ENCODE peak calls at places on chromosomes 2 and 18, in nine cellular contexts. One of them, this sample, is unnamed.

GRCh38 chr18:75784413-75784812 is 356.9 kb upstream of the SMIM21 start:
- DNase-seq in ACHN: no peak
- DNase-seq in AG09319: no peak
- DNase-seq in sciatic nerve: no peak
- DNase-seq in NCI-H2029: no peak
- DNase-seq in left colon: no peak
- DNase-seq in stimulated activated CD8-positive, alpha-beta memory T cell treated with anti-CD3 and anti-CD28 coated beads, Interleukin-12 subunit alpha, Interleukin-12 subunit beta, amount 100 ng/mL, for 4 hours: no peak
- DNase-seq in stimulated activated CD4-positive, alpha-beta T cell treated with anti-CD3 and anti-CD28 coated beads, Interleukin-15, amount 100 ng/mL, for 24 hours: no peak
- DNase-seq in activated effector memory CD4-positive, alpha-beta T cell treated with Interleukin-2 at 50 U/mL for 16 hours: no peak
- DNase-seq in this sample: no peak

GRCh38 chr18:12741351-12741750 is 38.5 kb downstream of the PSMG2 start:
- DNase-seq in ACHN: no peak
- DNase-seq in AG09319: no peak
- DNase-seq in sciatic nerve: no peak
- DNase-seq in NCI-H2029: no peak
- DNase-seq in left colon: no peak
- DNase-seq in stimulated activated CD8-positive, alpha-beta memory T cell treated with anti-CD3 and anti-CD28 coated beads, Interleukin-12 subunit alpha, Interleukin-12 subunit beta, amount 100 ng/mL, for 4 hours: no peak
- DNase-seq in stimulated activated CD4-positive, alpha-beta T cell treated with anti-CD3 and anti-CD28 coated beads, Interleukin-15, amount 100 ng/mL, for 24 hours: no peak
- DNase-seq in activated effector memory CD4-positive, alpha-beta T cell treated with Interleukin-2 at 50 U/mL for 16 hours: no peak
- DNase-seq in this sample: peak; percentile 18

GRCh38 chr2:162029287-162029901 is 44.6 kb downstream of the DPP4 start:
- DNase-seq in ACHN: peak; percentile 89
- DNase-seq in AG09319: peak; percentile 12
- DNase-seq in sciatic nerve: no peak
- DNase-seq in NCI-H2029: no peak
- DNase-seq in left colon: no peak
- DNase-seq in stimulated activated CD8-positive, alpha-beta memory T cell treated with anti-CD3 and anti-CD28 coated beads, Interleukin-12 subunit alpha, Interleukin-12 subunit beta, amount 100 ng/mL, for 4 hours: no peak
- DNase-seq in stimulated activated CD4-positive, alpha-beta T cell treated with anti-CD3 and anti-CD28 coated beads, Interleukin-15, amount 100 ng/mL, for 24 hours: no peak
- DNase-seq in activated effector memory CD4-positive, alpha-beta T cell treated with Interleukin-2 at 50 U/mL for 16 hours: no peak
- DNase-seq in this sample: no peak

GRCh38 chr2:122804494-122804893 is 1049.0 kb downstream of the TSN start:
- DNase-seq in ACHN: no peak
- DNase-seq in AG09319: no peak
- DNase-seq in sciatic nerve: no peak
- DNase-seq in NCI-H2029: no peak
- DNase-seq in left colon: no peak
- DNase-seq in stimulated activated CD8-positive, alpha-beta memory T cell treated with anti-CD3 and anti-CD28 coated beads, Interleukin-12 subunit alpha, Interleukin-12 subunit beta, amount 100 ng/mL, for 4 hours: no peak
- DNase-seq in stimulated activated CD4-positive, alpha-beta T cell treated with anti-CD3 and anti-CD28 coated beads, Interleukin-15, amount 100 ng/mL, for 24 hours: no peak
- DNase-seq in activated effector memory CD4-positive, alpha-beta T cell treated with Interleukin-2 at 50 U/mL for 16 hours: no peak
- DNase-seq in this sample: no peak

GRCh38 chr2:9112079-9112721 is 94.4 kb upstream of the ASAP2 start:
- DNase-seq in ACHN: peak; percentile 72
- DNase-seq in AG09319: peak; percentile 68
- DNase-seq in sciatic nerve: no peak
- DNase-seq in NCI-H2029: no peak
- DNase-seq in left colon: no peak
- DNase-seq in stimulated activated CD8-positive, alpha-beta memory T cell treated with anti-CD3 and anti-CD28 coated beads, Interleukin-12 subunit alpha, Interleukin-12 subunit beta, amount 100 ng/mL, for 4 hours: no peak
- DNase-seq in stimulated activated CD4-positive, alpha-beta T cell treated with anti-CD3 and anti-CD28 coated beads, Interleukin-15, amount 100 ng/mL, for 24 hours: no peak
- DNase-seq in activated effector memory CD4-positive, alpha-beta T cell treated with Interleukin-2 at 50 U/mL for 16 hours: no peak
- DNase-seq in this sample: no peak

GRCh38 chr2:158179660-158180059 is 78.0 kb downstream of the UPP2 start:
- DNase-seq in ACHN: peak; percentile 42
- DNase-seq in AG09319: no peak
- DNase-seq in sciatic nerve: no peak
- DNase-seq in NCI-H2029: no peak
- DNase-seq in left colon: no peak
- DNase-seq in stimulated activated CD8-positive, alpha-beta memory T cell treated with anti-CD3 and anti-CD28 coated beads, Interleukin-12 subunit alpha, Interleukin-12 subunit beta, amount 100 ng/mL, for 4 hours: no peak
- DNase-seq in stimulated activated CD4-positive, alpha-beta T cell treated with anti-CD3 and anti-CD28 coated beads, Interleukin-15, amount 100 ng/mL, for 24 hours: no peak
- DNase-seq in activated effector memory CD4-positive, alpha-beta T cell treated with Interleukin-2 at 50 U/mL for 16 hours: no peak
- DNase-seq in this sample: no peak

GRCh38 chr2:128422571-128422970 is 103.9 kb upstream of the HS6ST1 start:
- DNase-seq in ACHN: no peak
- DNase-seq in AG09319: peak; percentile 73
- DNase-seq in sciatic nerve: no peak
- DNase-seq in NCI-H2029: no peak
- DNase-seq in left colon: no peak
- DNase-seq in stimulated activated CD8-positive, alpha-beta memory T cell treated with anti-CD3 and anti-CD28 coated beads, Interleukin-12 subunit alpha, Interleukin-12 subunit beta, amount 100 ng/mL, for 4 hours: no peak
- DNase-seq in stimulated activated CD4-positive, alpha-beta T cell treated with anti-CD3 and anti-CD28 coated beads, Interleukin-15, amount 100 ng/mL, for 24 hours: no peak
- DNase-seq in activated effector memory CD4-positive, alpha-beta T cell treated with Interleukin-2 at 50 U/mL for 16 hours: no peak
- DNase-seq in this sample: no peak

GRCh38 chr2:84491741-84492140 is 24.6 kb upstream of the DNAH6 start:
- DNase-seq in ACHN: no peak
- DNase-seq in AG09319: no peak
- DNase-seq in sciatic nerve: no peak
- DNase-seq in NCI-H2029: no peak
- DNase-seq in left colon: no peak
- DNase-seq in stimulated activated CD8-positive, alpha-beta memory T cell treated with anti-CD3 and anti-CD28 coated beads, Interleukin-12 subunit alpha, Interleukin-12 subunit beta, amount 100 ng/mL, for 4 hours: no peak
- DNase-seq in stimulated activated CD4-positive, alpha-beta T cell treated with anti-CD3 and anti-CD28 coated beads, Interleukin-15, amount 100 ng/mL, for 24 hours: no peak
- DNase-seq in activated effector memory CD4-positive, alpha-beta T cell treated with Interleukin-2 at 50 U/mL for 16 hours: no peak
- DNase-seq in this sample: no peak

GRCh38 chr18:61949946-61950345 is 57.1 kb upstream of the RNF152 start:
- DNase-seq in ACHN: no peak
- DNase-seq in AG09319: no peak
- DNase-seq in sciatic nerve: no peak
- DNase-seq in NCI-H2029: no peak
- DNase-seq in left colon: no peak
- DNase-seq in stimulated activated CD8-positive, alpha-beta memory T cell treated with anti-CD3 and anti-CD28 coated beads, Interleukin-12 subunit alpha, Interleukin-12 subunit beta, amount 100 ng/mL, for 4 hours: no peak
- DNase-seq in stimulated activated CD4-positive, alpha-beta T cell treated with anti-CD3 and anti-CD28 coated beads, Interleukin-15, amount 100 ng/mL, for 24 hours: no peak
- DNase-seq in activated effector memory CD4-positive, alpha-beta T cell treated with Interleukin-2 at 50 U/mL for 16 hours: no peak
- DNase-seq in this sample: no peak

GRCh38 chr2:43220982-43221659 is 5.3 kb downstream of the ZFP36L2 start:
- DNase-seq in ACHN: peak; percentile 49
- DNase-seq in AG09319: peak; percentile 96
- DNase-seq in sciatic nerve: peak; percentile 77
- DNase-seq in NCI-H2029: no peak
- DNase-seq in left colon: peak; percentile 74
- DNase-seq in stimulated activated CD8-positive, alpha-beta memory T cell treated with anti-CD3 and anti-CD28 coated beads, Interleukin-12 subunit alpha, Interleukin-12 subunit beta, amount 100 ng/mL, for 4 hours: no peak
- DNase-seq in stimulated activated CD4-positive, alpha-beta T cell treated with anti-CD3 and anti-CD28 coated beads, Interleukin-15, amount 100 ng/mL, for 24 hours: peak; percentile 50
- DNase-seq in activated effector memory CD4-positive, alpha-beta T cell treated with Interleukin-2 at 50 U/mL for 16 hours: no peak
- DNase-seq in this sample: peak; percentile 58

GRCh38 chr2:86396304-86396785 is 44.8 kb upstream of the KDM3A start:
- DNase-seq in ACHN: peak; percentile 64
- DNase-seq in AG09319: no peak
- DNase-seq in sciatic nerve: no peak
- DNase-seq in NCI-H2029: peak; percentile 2
- DNase-seq in left colon: no peak
- DNase-seq in stimulated activated CD8-positive, alpha-beta memory T cell treated with anti-CD3 and anti-CD28 coated beads, Interleukin-12 subunit alpha, Interleukin-12 subunit beta, amount 100 ng/mL, for 4 hours: no peak
- DNase-seq in stimulated activated CD4-positive, alpha-beta T cell treated with anti-CD3 and anti-CD28 coated beads, Interleukin-15, amount 100 ng/mL, for 24 hours: no peak
- DNase-seq in activated effector memory CD4-positive, alpha-beta T cell treated with Interleukin-2 at 50 U/mL for 16 hours: no peak
- DNase-seq in this sample: peak; percentile 35

GRCh38 chr18:79754022-79754761 is 43.5 kb upstream of the KCNG2 start:
- DNase-seq in ACHN: no peak
- DNase-seq in AG09319: no peak
- DNase-seq in sciatic nerve: no peak
- DNase-seq in NCI-H2029: no peak
- DNase-seq in left colon: peak; percentile 20
- DNase-seq in stimulated activated CD8-positive, alpha-beta memory T cell treated with anti-CD3 and anti-CD28 coated beads, Interleukin-12 subunit alpha, Interleukin-12 subunit beta, amount 100 ng/mL, for 4 hours: no peak
- DNase-seq in stimulated activated CD4-positive, alpha-beta T cell treated with anti-CD3 and anti-CD28 coated beads, Interleukin-15, amount 100 ng/mL, for 24 hours: no peak
- DNase-seq in activated effector memory CD4-positive, alpha-beta T cell treated with Interleukin-2 at 50 U/mL for 16 hours: no peak
- DNase-seq in this sample: no peak

GRCh38 chr2:74426181-74426758 is 4.7 kb downstream of the WDR54 start:
- DNase-seq in ACHN: no peak
- DNase-seq in AG09319: no peak
- DNase-seq in sciatic nerve: no peak
- DNase-seq in NCI-H2029: no peak
- DNase-seq in left colon: no peak
- DNase-seq in stimulated activated CD8-positive, alpha-beta memory T cell treated with anti-CD3 and anti-CD28 coated beads, Interleukin-12 subunit alpha, Interleukin-12 subunit beta, amount 100 ng/mL, for 4 hours: no peak
- DNase-seq in stimulated activated CD4-positive, alpha-beta T cell treated with anti-CD3 and anti-CD28 coated beads, Interleukin-15, amount 100 ng/mL, for 24 hours: no peak
- DNase-seq in activated effector memory CD4-positive, alpha-beta T cell treated with Interleukin-2 at 50 U/mL for 16 hours: no peak
- DNase-seq in this sample: no peak

GRCh38 chr2:20516646-20517341 is 69.9 kb downstream of the RHOB start:
- DNase-seq in ACHN: peak; percentile 80
- DNase-seq in AG09319: no peak
- DNase-seq in sciatic nerve: peak; percentile 64
- DNase-seq in NCI-H2029: no peak
- DNase-seq in left colon: no peak
- DNase-seq in stimulated activated CD8-positive, alpha-beta memory T cell treated with anti-CD3 and anti-CD28 coated beads, Interleukin-12 subunit alpha, Interleukin-12 subunit beta, amount 100 ng/mL, for 4 hours: no peak
- DNase-seq in stimulated activated CD4-positive, alpha-beta T cell treated with anti-CD3 and anti-CD28 coated beads, Interleukin-15, amount 100 ng/mL, for 24 hours: no peak
- DNase-seq in activated effector memory CD4-positive, alpha-beta T cell treated with Interleukin-2 at 50 U/mL for 16 hours: no peak
- DNase-seq in this sample: no peak

GRCh38 chr2:240790370-240791210 is 29.4 kb downstream of the KIF1A start:
- DNase-seq in ACHN: no peak
- DNase-seq in AG09319: no peak
- DNase-seq in sciatic nerve: no peak
- DNase-seq in NCI-H2029: no peak
- DNase-seq in left colon: no peak
- DNase-seq in stimulated activated CD8-positive, alpha-beta memory T cell treated with anti-CD3 and anti-CD28 coated beads, Interleukin-12 subunit alpha, Interleukin-12 subunit beta, amount 100 ng/mL, for 4 hours: no peak
- DNase-seq in stimulated activated CD4-positive, alpha-beta T cell treated with anti-CD3 and anti-CD28 coated beads, Interleukin-15, amount 100 ng/mL, for 24 hours: no peak
- DNase-seq in activated effector memory CD4-positive, alpha-beta T cell treated with Interleukin-2 at 50 U/mL for 16 hours: no peak
- DNase-seq in this sample: no peak

GRCh38 chr18:37584952-37585695 is 19.5 kb upstream of the CELF4 start:
- DNase-seq in ACHN: no peak
- DNase-seq in AG09319: no peak
- DNase-seq in sciatic nerve: no peak
- DNase-seq in NCI-H2029: no peak
- DNase-seq in left colon: no peak
- DNase-seq in stimulated activated CD8-positive, alpha-beta memory T cell treated with anti-CD3 and anti-CD28 coated beads, Interleukin-12 subunit alpha, Interleukin-12 subunit beta, amount 100 ng/mL, for 4 hours: no peak
- DNase-seq in stimulated activated CD4-positive, alpha-beta T cell treated with anti-CD3 and anti-CD28 coated beads, Interleukin-15, amount 100 ng/mL, for 24 hours: no peak
- DNase-seq in activated effector memory CD4-positive, alpha-beta T cell treated with Interleukin-2 at 50 U/mL for 16 hours: no peak
- DNase-seq in this sample: no peak

GRCh38 chr2:183359867-183360266 is 235.6 kb downstream of the NUP35 start:
- DNase-seq in ACHN: peak; percentile 25
- DNase-seq in AG09319: no peak
- DNase-seq in sciatic nerve: no peak
- DNase-seq in NCI-H2029: no peak
- DNase-seq in left colon: no peak
- DNase-seq in stimulated activated CD8-positive, alpha-beta memory T cell treated with anti-CD3 and anti-CD28 coated beads, Interleukin-12 subunit alpha, Interleukin-12 subunit beta, amount 100 ng/mL, for 4 hours: no peak
- DNase-seq in stimulated activated CD4-positive, alpha-beta T cell treated with anti-CD3 and anti-CD28 coated beads, Interleukin-15, amount 100 ng/mL, for 24 hours: no peak
- DNase-seq in activated effector memory CD4-positive, alpha-beta T cell treated with Interleukin-2 at 50 U/mL for 16 hours: no peak
- DNase-seq in this sample: no peak

GRCh38 chr2:23703583-23704385 is 223.1 kb downstream of the ATAD2B start:
- DNase-seq in ACHN: no peak
- DNase-seq in AG09319: no peak
- DNase-seq in sciatic nerve: no peak
- DNase-seq in NCI-H2029: no peak
- DNase-seq in left colon: no peak
- DNase-seq in stimulated activated CD8-positive, alpha-beta memory T cell treated with anti-CD3 and anti-CD28 coated beads, Interleukin-12 subunit alpha, Interleukin-12 subunit beta, amount 100 ng/mL, for 4 hours: no peak
- DNase-seq in stimulated activated CD4-positive, alpha-beta T cell treated with anti-CD3 and anti-CD28 coated beads, Interleukin-15, amount 100 ng/mL, for 24 hours: no peak
- DNase-seq in activated effector memory CD4-positive, alpha-beta T cell treated with Interleukin-2 at 50 U/mL for 16 hours: no peak
- DNase-seq in this sample: no peak

GRCh38 chr2:171109020-171109419 is 51.7 kb downstream of the TLK1 start:
- DNase-seq in ACHN: no peak
- DNase-seq in AG09319: no peak
- DNase-seq in sciatic nerve: no peak
- DNase-seq in NCI-H2029: no peak
- DNase-seq in left colon: no peak
- DNase-seq in stimulated activated CD8-positive, alpha-beta memory T cell treated with anti-CD3 and anti-CD28 coated beads, Interleukin-12 subunit alpha, Interleukin-12 subunit beta, amount 100 ng/mL, for 4 hours: no peak
- DNase-seq in stimulated activated CD4-positive, alpha-beta T cell treated with anti-CD3 and anti-CD28 coated beads, Interleukin-15, amount 100 ng/mL, for 24 hours: no peak
- DNase-seq in activated effector memory CD4-positive, alpha-beta T cell treated with Interleukin-2 at 50 U/mL for 16 hours: no peak
- DNase-seq in this sample: no peak

GRCh38 chr2:157328133-157328532 is 2.5 kb upstream of the ERMN start:
- DNase-seq in ACHN: no peak
- DNase-seq in AG09319: no peak
- DNase-seq in sciatic nerve: no peak
- DNase-seq in NCI-H2029: no peak
- DNase-seq in left colon: no peak
- DNase-seq in stimulated activated CD8-positive, alpha-beta memory T cell treated with anti-CD3 and anti-CD28 coated beads, Interleukin-12 subunit alpha, Interleukin-12 subunit beta, amount 100 ng/mL, for 4 hours: no peak
- DNase-seq in stimulated activated CD4-positive, alpha-beta T cell treated with anti-CD3 and anti-CD28 coated beads, Interleukin-15, amount 100 ng/mL, for 24 hours: no peak
- DNase-seq in activated effector memory CD4-positive, alpha-beta T cell treated with Interleukin-2 at 50 U/mL for 16 hours: no peak
- DNase-seq in this sample: no peak

GRCh38 chr18:49075697-49076096 is 124.9 kb upstream of the SMAD7 start:
- DNase-seq in ACHN: no peak
- DNase-seq in AG09319: no peak
- DNase-seq in sciatic nerve: no peak
- DNase-seq in NCI-H2029: no peak
- DNase-seq in left colon: no peak
- DNase-seq in stimulated activated CD8-positive, alpha-beta memory T cell treated with anti-CD3 and anti-CD28 coated beads, Interleukin-12 subunit alpha, Interleukin-12 subunit beta, amount 100 ng/mL, for 4 hours: no peak
- DNase-seq in stimulated activated CD4-positive, alpha-beta T cell treated with anti-CD3 and anti-CD28 coated beads, Interleukin-15, amount 100 ng/mL, for 24 hours: no peak
- DNase-seq in activated effector memory CD4-positive, alpha-beta T cell treated with Interleukin-2 at 50 U/mL for 16 hours: no peak
- DNase-seq in this sample: no peak

GRCh38 chr2:74374509-74375205 is 5.5 kb downstream of the DCTN1 start:
- DNase-seq in ACHN: no peak
- DNase-seq in AG09319: peak; percentile 34
- DNase-seq in sciatic nerve: peak; percentile 85
- DNase-seq in NCI-H2029: peak; percentile 80
- DNase-seq in left colon: peak; percentile 70
- DNase-seq in stimulated activated CD8-positive, alpha-beta memory T cell treated with anti-CD3 and anti-CD28 coated beads, Interleukin-12 subunit alpha, Interleukin-12 subunit beta, amount 100 ng/mL, for 4 hours: no peak
- DNase-seq in stimulated activated CD4-positive, alpha-beta T cell treated with anti-CD3 and anti-CD28 coated beads, Interleukin-15, amount 100 ng/mL, for 24 hours: no peak
- DNase-seq in activated effector memory CD4-positive, alpha-beta T cell treated with Interleukin-2 at 50 U/mL for 16 hours: no peak
- DNase-seq in this sample: no peak

GRCh38 chr2:25856377-25856776 is 21.9 kb downstream of the ASXL2 start:
- DNase-seq in ACHN: no peak
- DNase-seq in AG09319: no peak
- DNase-seq in sciatic nerve: no peak
- DNase-seq in NCI-H2029: no peak
- DNase-seq in left colon: no peak
- DNase-seq in stimulated activated CD8-positive, alpha-beta memory T cell treated with anti-CD3 and anti-CD28 coated beads, Interleukin-12 subunit alpha, Interleukin-12 subunit beta, amount 100 ng/mL, for 4 hours: no peak
- DNase-seq in stimulated activated CD4-positive, alpha-beta T cell treated with anti-CD3 and anti-CD28 coated beads, Interleukin-15, amount 100 ng/mL, for 24 hours: no peak
- DNase-seq in activated effector memory CD4-positive, alpha-beta T cell treated with Interleukin-2 at 50 U/mL for 16 hours: no peak
- DNase-seq in this sample: no peak

GRCh38 chr2:130949954-130950353 is 113.2 kb downstream of the ARHGEF4 start:
- DNase-seq in ACHN: no peak
- DNase-seq in AG09319: no peak
- DNase-seq in sciatic nerve: no peak
- DNase-seq in NCI-H2029: no peak
- DNase-seq in left colon: no peak
- DNase-seq in stimulated activated CD8-positive, alpha-beta memory T cell treated with anti-CD3 and anti-CD28 coated beads, Interleukin-12 subunit alpha, Interleukin-12 subunit beta, amount 100 ng/mL, for 4 hours: no peak
- DNase-seq in stimulated activated CD4-positive, alpha-beta T cell treated with anti-CD3 and anti-CD28 coated beads, Interleukin-15, amount 100 ng/mL, for 24 hours: no peak
- DNase-seq in activated effector memory CD4-positive, alpha-beta T cell treated with Interleukin-2 at 50 U/mL for 16 hours: no peak
- DNase-seq in this sample: no peak

GRCh38 chr2:11684894-11685460 is 15.0 kb upstream of the NTSR2 start:
- DNase-seq in ACHN: no peak
- DNase-seq in AG09319: no peak
- DNase-seq in sciatic nerve: no peak
- DNase-seq in NCI-H2029: no peak
- DNase-seq in left colon: no peak
- DNase-seq in stimulated activated CD8-positive, alpha-beta memory T cell treated with anti-CD3 and anti-CD28 coated beads, Interleukin-12 subunit alpha, Interleukin-12 subunit beta, amount 100 ng/mL, for 4 hours: no peak
- DNase-seq in stimulated activated CD4-positive, alpha-beta T cell treated with anti-CD3 and anti-CD28 coated beads, Interleukin-15, amount 100 ng/mL, for 24 hours: no peak
- DNase-seq in activated effector memory CD4-positive, alpha-beta T cell treated with Interleukin-2 at 50 U/mL for 16 hours: no peak
- DNase-seq in this sample: no peak

GRCh38 chr2:26982102-26982742 is 11.8 kb downstream of the MAPRE3 start:
- DNase-seq in ACHN: peak; percentile 65
- DNase-seq in AG09319: no peak
- DNase-seq in sciatic nerve: no peak
- DNase-seq in NCI-H2029: peak; percentile 85
- DNase-seq in left colon: peak; percentile 87
- DNase-seq in stimulated activated CD8-positive, alpha-beta memory T cell treated with anti-CD3 and anti-CD28 coated beads, Interleukin-12 subunit alpha, Interleukin-12 subunit beta, amount 100 ng/mL, for 4 hours: no peak
- DNase-seq in stimulated activated CD4-positive, alpha-beta T cell treated with anti-CD3 and anti-CD28 coated beads, Interleukin-15, amount 100 ng/mL, for 24 hours: peak; percentile 11
- DNase-seq in activated effector memory CD4-positive, alpha-beta T cell treated with Interleukin-2 at 50 U/mL for 16 hours: no peak
- DNase-seq in this sample: peak; percentile 20

GRCh38 chr2:187552959-187553681 is 1.1 kb downstream of the TFPI start:
- DNase-seq in ACHN: peak; percentile 73
- DNase-seq in AG09319: no peak
- DNase-seq in sciatic nerve: no peak
- DNase-seq in NCI-H2029: no peak
- DNase-seq in left colon: no peak
- DNase-seq in stimulated activated CD8-positive, alpha-beta memory T cell treated with anti-CD3 and anti-CD28 coated beads, Interleukin-12 subunit alpha, Interleukin-12 subunit beta, amount 100 ng/mL, for 4 hours: no peak
- DNase-seq in stimulated activated CD4-positive, alpha-beta T cell treated with anti-CD3 and anti-CD28 coated beads, Interleukin-15, amount 100 ng/mL, for 24 hours: no peak
- DNase-seq in activated effector memory CD4-positive, alpha-beta T cell treated with Interleukin-2 at 50 U/mL for 16 hours: no peak
- DNase-seq in this sample: no peak

GRCh38 chr2:96245609-96246390 is 20.0 kb downstream of the TMEM127 start:
- DNase-seq in ACHN: no peak
- DNase-seq in AG09319: no peak
- DNase-seq in sciatic nerve: no peak
- DNase-seq in NCI-H2029: no peak
- DNase-seq in left colon: no peak
- DNase-seq in stimulated activated CD8-positive, alpha-beta memory T cell treated with anti-CD3 and anti-CD28 coated beads, Interleukin-12 subunit alpha, Interleukin-12 subunit beta, amount 100 ng/mL, for 4 hours: no peak
- DNase-seq in stimulated activated CD4-positive, alpha-beta T cell treated with anti-CD3 and anti-CD28 coated beads, Interleukin-15, amount 100 ng/mL, for 24 hours: no peak
- DNase-seq in activated effector memory CD4-positive, alpha-beta T cell treated with Interleukin-2 at 50 U/mL for 16 hours: no peak
- DNase-seq in this sample: peak; percentile 40

GRCh38 chr2:101852824-101853223 is 138.9 kb upstream of the IL1R2 start:
- DNase-seq in ACHN: no peak
- DNase-seq in AG09319: no peak
- DNase-seq in sciatic nerve: no peak
- DNase-seq in NCI-H2029: no peak
- DNase-seq in left colon: no peak
- DNase-seq in stimulated activated CD8-positive, alpha-beta memory T cell treated with anti-CD3 and anti-CD28 coated beads, Interleukin-12 subunit alpha, Interleukin-12 subunit beta, amount 100 ng/mL, for 4 hours: no peak
- DNase-seq in stimulated activated CD4-positive, alpha-beta T cell treated with anti-CD3 and anti-CD28 coated beads, Interleukin-15, amount 100 ng/mL, for 24 hours: no peak
- DNase-seq in activated effector memory CD4-positive, alpha-beta T cell treated with Interleukin-2 at 50 U/mL for 16 hours: no peak
- DNase-seq in this sample: no peak

GRCh38 chr2:62137431-62137830 is 58.5 kb upstream of the B3GNT2 start:
- DNase-seq in ACHN: no peak
- DNase-seq in AG09319: no peak
- DNase-seq in sciatic nerve: no peak
- DNase-seq in NCI-H2029: no peak
- DNase-seq in left colon: no peak
- DNase-seq in stimulated activated CD8-positive, alpha-beta memory T cell treated with anti-CD3 and anti-CD28 coated beads, Interleukin-12 subunit alpha, Interleukin-12 subunit beta, amount 100 ng/mL, for 4 hours: no peak
- DNase-seq in stimulated activated CD4-positive, alpha-beta T cell treated with anti-CD3 and anti-CD28 coated beads, Interleukin-15, amount 100 ng/mL, for 24 hours: no peak
- DNase-seq in activated effector memory CD4-positive, alpha-beta T cell treated with Interleukin-2 at 50 U/mL for 16 hours: no peak
- DNase-seq in this sample: no peak

GRCh38 chr2:26968001-26968400 is 2.4 kb upstream of the MAPRE3 start:
- DNase-seq in ACHN: peak; percentile 46
- DNase-seq in AG09319: no peak
- DNase-seq in sciatic nerve: no peak
- DNase-seq in NCI-H2029: no peak
- DNase-seq in left colon: no peak
- DNase-seq in stimulated activated CD8-positive, alpha-beta memory T cell treated with anti-CD3 and anti-CD28 coated beads, Interleukin-12 subunit alpha, Interleukin-12 subunit beta, amount 100 ng/mL, for 4 hours: no peak
- DNase-seq in stimulated activated CD4-positive, alpha-beta T cell treated with anti-CD3 and anti-CD28 coated beads, Interleukin-15, amount 100 ng/mL, for 24 hours: no peak
- DNase-seq in activated effector memory CD4-positive, alpha-beta T cell treated with Interleukin-2 at 50 U/mL for 16 hours: no peak
- DNase-seq in this sample: no peak

This sample was measured in activated CD4-positive, alpha-beta memory T cell treated with anti-CD3 and anti-CD28 coated beads for 36 hours.